ENCODE peak calls at places on chromosomes 11 and 22, in eight cellular contexts. One of them, this sample, is unnamed.

GRCh38 chr11:79040348-79040747 is 400.5 kb downstream of the TENM4 start:
- DNase-seq in aorta: no peak
- DNase-seq in iPS DF 6.9: no peak
- DNase-seq in spleen: no peak
- DNase-seq in coronary artery: no peak
- DNase-seq in heart right ventricle: no peak
- DNase-seq in uterus: no peak
- DNase-seq in caudate nucleus: no peak
- DNase-seq in this sample: no peak

GRCh38 chr22:29314537-29315285 is 786 bp downstream of the RASL10A start:
- DNase-seq in aorta: peak
- DNase-seq in iPS DF 6.9: no peak
- DNase-seq in spleen: peak
- DNase-seq in coronary artery: no peak
- DNase-seq in heart right ventricle: no peak
- DNase-seq in uterus: no peak
- DNase-seq in caudate nucleus: no peak
- DNase-seq in this sample: no peak

GRCh38 chr22:39374801-39375200 is 24.8 kb upstream of the TAB1 start:
- DNase-seq in aorta: no peak
- DNase-seq in iPS DF 6.9: no peak
- DNase-seq in spleen: no peak
- DNase-seq in coronary artery: no peak
- DNase-seq in heart right ventricle: no peak
- DNase-seq in uterus: no peak
- DNase-seq in caudate nucleus: no peak
- DNase-seq in this sample: no peak

GRCh38 chr22:17888439-17888838 is 114.2 kb upstream of the BID start:
- DNase-seq in aorta: no peak
- DNase-seq in iPS DF 6.9: no peak
- DNase-seq in spleen: no peak
- DNase-seq in coronary artery: no peak
- DNase-seq in heart right ventricle: no peak
- DNase-seq in uterus: no peak
- DNase-seq in caudate nucleus: no peak
- DNase-seq in this sample: no peak

GRCh38 chr11:35981581-35981980 is 37.7 kb downstream of the LDLRAD3 start:
- DNase-seq in aorta: no peak
- DNase-seq in iPS DF 6.9: no peak
- DNase-seq in spleen: no peak
- DNase-seq in coronary artery: peak
- DNase-seq in heart right ventricle: no peak
- DNase-seq in uterus: no peak
- DNase-seq in caudate nucleus: peak
- DNase-seq in this sample: no peak

GRCh38 chr11:84719935-84720577 is 907.1 kb downstream of the DLG2 start:
- DNase-seq in aorta: peak
- DNase-seq in iPS DF 6.9: no peak
- DNase-seq in spleen: peak
- DNase-seq in coronary artery: no peak
- DNase-seq in heart right ventricle: peak
- DNase-seq in uterus: no peak
- DNase-seq in caudate nucleus: peak
- DNase-seq in this sample: no peak

GRCh38 chr22:34760276-34761008 is 305.5 kb upstream of the ISX start:
- DNase-seq in aorta: no peak
- DNase-seq in iPS DF 6.9: no peak
- DNase-seq in spleen: no peak
- DNase-seq in coronary artery: no peak
- DNase-seq in heart right ventricle: no peak
- DNase-seq in uterus: no peak
- DNase-seq in caudate nucleus: no peak
- DNase-seq in this sample: no peak

GRCh38 chr11:112665291-112665690 is 295.9 kb upstream of the NCAM1 start:
- DNase-seq in aorta: no peak
- DNase-seq in iPS DF 6.9: no peak
- DNase-seq in spleen: no peak
- DNase-seq in coronary artery: no peak
- DNase-seq in heart right ventricle: no peak
- DNase-seq in uterus: no peak
- DNase-seq in caudate nucleus: no peak
- DNase-seq in this sample: no peak

GRCh38 chr22:40213478-40213877 is 35.8 kb downstream of the TNRC6B start:
- DNase-seq in aorta: no peak
- DNase-seq in iPS DF 6.9: no peak
- DNase-seq in spleen: no peak
- DNase-seq in coronary artery: peak
- DNase-seq in heart right ventricle: no peak
- DNase-seq in uterus: no peak
- DNase-seq in caudate nucleus: peak
- DNase-seq in this sample: no peak

GRCh38 chr11:20443596-20443995 is 56.1 kb downstream of the PRMT3 start:
- DNase-seq in aorta: no peak
- DNase-seq in iPS DF 6.9: no peak
- DNase-seq in spleen: no peak
- DNase-seq in coronary artery: no peak
- DNase-seq in heart right ventricle: no peak
- DNase-seq in uterus: no peak
- DNase-seq in caudate nucleus: no peak
- DNase-seq in this sample: no peak

GRCh38 chr22:40613025-40613424 is 23.5 kb downstream of the MRTFA start:
- DNase-seq in aorta: no peak
- DNase-seq in iPS DF 6.9: no peak
- DNase-seq in spleen: no peak
- DNase-seq in coronary artery: no peak
- DNase-seq in heart right ventricle: no peak
- DNase-seq in uterus: no peak
- DNase-seq in caudate nucleus: no peak
- DNase-seq in this sample: no peak

GRCh38 chr11:73229321-73230275 is 11.5 kb downstream of the P2RY2 start:
- DNase-seq in aorta: peak
- DNase-seq in iPS DF 6.9: no peak
- DNase-seq in spleen: peak
- DNase-seq in coronary artery: peak
- DNase-seq in heart right ventricle: peak
- DNase-seq in uterus: no peak
- DNase-seq in caudate nucleus: no peak
- DNase-seq in this sample: no peak

GRCh38 chr11:73578786-73579185 is 19.1 kb downstream of the FAM168A start:
- DNase-seq in aorta: no peak
- DNase-seq in iPS DF 6.9: no peak
- DNase-seq in spleen: no peak
- DNase-seq in coronary artery: no peak
- DNase-seq in heart right ventricle: no peak
- DNase-seq in uterus: no peak
- DNase-seq in caudate nucleus: no peak
- DNase-seq in this sample: peak

GRCh38 chr22:43823911-43824665 is 12.0 kb upstream of the EFCAB6 start:
- DNase-seq in aorta: peak
- DNase-seq in iPS DF 6.9: no peak
- DNase-seq in spleen: no peak
- DNase-seq in coronary artery: no peak
- DNase-seq in heart right ventricle: no peak
- DNase-seq in uterus: no peak
- DNase-seq in caudate nucleus: no peak
- DNase-seq in this sample: no peak

GRCh38 chr22:49178246-49179005 is 649.2 kb downstream of the BRD1 start:
- DNase-seq in aorta: no peak
- DNase-seq in iPS DF 6.9: no peak
- DNase-seq in spleen: peak
- DNase-seq in coronary artery: no peak
- DNase-seq in heart right ventricle: no peak
- DNase-seq in uterus: no peak
- DNase-seq in caudate nucleus: no peak
- DNase-seq in this sample: no peak

GRCh38 chr11:87219266-87219665 is 181.5 kb downstream of the TMEM135 start:
- DNase-seq in aorta: no peak
- DNase-seq in iPS DF 6.9: no peak
- DNase-seq in spleen: no peak
- DNase-seq in coronary artery: no peak
- DNase-seq in heart right ventricle: no peak
- DNase-seq in uterus: no peak
- DNase-seq in caudate nucleus: no peak
- DNase-seq in this sample: no peak

GRCh38 chr11:104704888-104705287 is 193.4 kb downstream of the CASP12 start:
- DNase-seq in aorta: no peak
- DNase-seq in iPS DF 6.9: no peak
- DNase-seq in spleen: no peak
- DNase-seq in coronary artery: no peak
- DNase-seq in heart right ventricle: no peak
- DNase-seq in uterus: no peak
- DNase-seq in caudate nucleus: no peak
- DNase-seq in this sample: no peak

GRCh38 chr11:104700609-104701008 is 197.7 kb downstream of the CASP12 start:
- DNase-seq in aorta: no peak
- DNase-seq in iPS DF 6.9: no peak
- DNase-seq in spleen: no peak
- DNase-seq in coronary artery: no peak
- DNase-seq in heart right ventricle: no peak
- DNase-seq in uterus: no peak
- DNase-seq in caudate nucleus: no peak
- DNase-seq in this sample: peak

DNA sequence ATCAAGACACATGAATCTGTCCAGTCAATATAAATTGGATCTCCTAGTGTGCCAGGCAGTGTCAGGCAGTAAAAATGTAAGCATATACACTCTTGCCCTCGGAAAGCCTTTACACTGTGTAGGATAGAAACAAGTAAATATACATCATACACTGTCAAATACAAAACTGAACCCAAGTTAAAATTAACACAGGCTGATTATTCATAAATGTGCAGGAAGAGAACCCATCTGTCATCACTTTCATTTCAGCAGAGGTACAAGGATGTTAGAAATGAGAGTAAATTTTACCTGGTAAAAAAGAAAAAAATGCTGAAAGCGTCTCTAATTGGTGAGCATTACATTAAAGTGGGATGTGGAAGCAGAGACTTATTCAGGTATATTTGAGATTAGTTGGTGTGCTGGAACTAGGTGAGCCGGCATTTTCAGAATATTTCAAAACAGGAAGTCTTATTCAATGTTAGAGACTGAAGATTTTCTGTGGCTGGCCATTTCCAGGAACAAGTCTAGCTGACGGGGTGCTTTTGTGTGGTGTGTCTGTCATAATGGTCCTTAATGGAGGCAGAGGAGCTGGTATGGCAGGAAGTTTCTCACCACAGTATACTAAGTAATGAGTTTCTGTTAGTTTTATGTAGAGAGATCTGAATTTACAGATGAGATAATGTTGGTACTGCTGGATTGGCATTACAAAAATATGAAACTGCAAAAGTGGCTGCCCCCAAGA is 192.6 kb downstream of the CASP12 start:
- DNase-seq in aorta: no peak
- DNase-seq in iPS DF 6.9: no peak
- DNase-seq in spleen: peak
- DNase-seq in coronary artery: no peak
- DNase-seq in heart right ventricle: no peak
- DNase-seq in uterus: peak
- DNase-seq in caudate nucleus: no peak
- DNase-seq in this sample: peak
- H3K27ac ChIP-seq in aorta: no peak
- H3K27ac ChIP-seq in iPS DF 6.9: no peak
- H3K27ac ChIP-seq in spleen: peak
- H3K27ac ChIP-seq in coronary artery: peak
- H3K27ac ChIP-seq in heart right ventricle: no peak
- H3K27ac ChIP-seq in uterus: peak
- H3K27ac ChIP-seq in caudate nucleus: no peak
- H3K27ac ChIP-seq in this sample: peak

DNA sequence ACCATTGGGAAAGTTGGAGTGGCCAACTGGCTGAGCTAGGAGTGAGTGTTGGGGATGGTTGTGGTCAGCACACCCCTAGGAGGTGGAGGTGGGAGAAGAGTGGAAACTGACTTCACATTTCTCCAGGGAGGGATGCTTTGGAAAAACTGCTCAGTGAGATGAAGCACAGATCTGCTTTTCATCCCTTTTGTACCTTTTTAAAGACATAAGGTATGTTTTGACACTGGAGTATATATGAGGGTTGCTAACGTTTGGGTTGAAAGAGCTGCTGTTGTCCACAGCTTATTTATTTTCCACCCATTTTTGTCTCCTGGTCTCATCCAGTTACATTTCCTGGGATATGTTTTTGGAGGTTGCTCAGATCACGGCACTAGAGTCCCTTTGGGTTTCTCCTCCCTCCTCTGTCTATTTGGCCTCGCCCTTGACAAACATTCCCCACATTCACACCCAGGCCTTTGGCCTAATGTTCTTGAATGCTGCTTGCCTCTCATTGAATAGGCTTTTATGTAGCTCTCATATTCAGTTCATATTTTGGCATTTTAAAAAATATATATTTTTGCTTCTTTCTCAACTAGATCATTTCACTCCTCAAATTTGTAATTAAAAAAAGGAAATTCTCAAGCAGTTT is 8.3 kb downstream of the SREBF2 start:
- DNase-seq in aorta: no peak
- DNase-seq in iPS DF 6.9: no peak
- DNase-seq in spleen: no peak
- DNase-seq in coronary artery: no peak
- DNase-seq in heart right ventricle: no peak
- DNase-seq in uterus: no peak
- DNase-seq in caudate nucleus: no peak
- DNase-seq in this sample: no peak
- H3K27ac ChIP-seq in aorta: no peak
- H3K27ac ChIP-seq in iPS DF 6.9: no peak
- H3K27ac ChIP-seq in spleen: no peak
- H3K27ac ChIP-seq in coronary artery: peak
- H3K27ac ChIP-seq in heart right ventricle: no peak
- H3K27ac ChIP-seq in uterus: no peak
- H3K27ac ChIP-seq in caudate nucleus: no peak
- H3K27ac ChIP-seq in this sample: peak

GRCh38 chr11:116736763-116737162 is 36.0 kb downstream of the BUD13 start:
- DNase-seq in aorta: no peak
- DNase-seq in iPS DF 6.9: no peak
- DNase-seq in spleen: peak
- DNase-seq in coronary artery: no peak
- DNase-seq in heart right ventricle: no peak
- DNase-seq in uterus: no peak
- DNase-seq in caudate nucleus: no peak
- DNase-seq in this sample: no peak
- H3K27ac ChIP-seq in aorta: no peak
- H3K27ac ChIP-seq in iPS DF 6.9: no peak
- H3K27ac ChIP-seq in spleen: no peak
- H3K27ac ChIP-seq in coronary artery: no peak
- H3K27ac ChIP-seq in heart right ventricle: no peak
- H3K27ac ChIP-seq in uterus: no peak
- H3K27ac ChIP-seq in caudate nucleus: no peak
- H3K27ac ChIP-seq in this sample: no peak

GRCh38 chr11:68002943-68003845 is 703 bp downstream of the UNC93B1 start:
- DNase-seq in aorta: peak
- DNase-seq in iPS DF 6.9: no peak
- DNase-seq in spleen: peak
- DNase-seq in coronary artery: peak
- DNase-seq in heart right ventricle: peak
- DNase-seq in uterus: no peak
- DNase-seq in caudate nucleus: no peak
- DNase-seq in this sample: no peak
- H3K27ac ChIP-seq in aorta: no peak
- H3K27ac ChIP-seq in iPS DF 6.9: no peak
- H3K27ac ChIP-seq in spleen: peak
- H3K27ac ChIP-seq in coronary artery: peak
- H3K27ac ChIP-seq in heart right ventricle: peak
- H3K27ac ChIP-seq in uterus: peak
- H3K27ac ChIP-seq in caudate nucleus: peak
- H3K27ac ChIP-seq in this sample: no peak

GRCh38 chr11:124922831-124923230 is 3.8 kb downstream of the HEPN1 start:
- DNase-seq in aorta: no peak
- DNase-seq in iPS DF 6.9: no peak
- DNase-seq in spleen: no peak
- DNase-seq in coronary artery: no peak
- DNase-seq in heart right ventricle: no peak
- DNase-seq in uterus: no peak
- DNase-seq in caudate nucleus: no peak
- DNase-seq in this sample: no peak
- H3K27ac ChIP-seq in aorta: no peak
- H3K27ac ChIP-seq in iPS DF 6.9: no peak
- H3K27ac ChIP-seq in spleen: no peak
- H3K27ac ChIP-seq in coronary artery: no peak
- H3K27ac ChIP-seq in heart right ventricle: no peak
- H3K27ac ChIP-seq in uterus: no peak
- H3K27ac ChIP-seq in caudate nucleus: no peak
- H3K27ac ChIP-seq in this sample: no peak

This sample was measured in epithelial cell of prostate.